ENCODE peak calls at places on chromosome 12, in seven cellular contexts. C, B, J, U, X, S and R are unnamed samples.

GRCh38 chr12:56634242-56634836 is 4.2 kb upstream of the BAZ2A start:
- DNase-seq in B (peak; percentile 13), C (no peak), S (peak; percentile 74), J (peak; percentile 19), X (peak; percentile 18), U (no peak), R (peak; percentile 77)

GRCh38 chr12:130114952-130115351 is 47.3 kb upstream of the FZD10 start:
- DNase-seq in J (no peak), B (no peak), C (no peak), U (no peak), X (no peak), S (no peak), R (no peak)

GRCh38 chr12:62760779-62761178 is 174.2 kb downstream of the PPM1H start:
- DNase-seq in J (no peak), X (no peak), S (peak; percentile 83), U (no peak), B (no peak), C (no peak), R (no peak)

GRCh38 chr12:128829870-128830504 is 6.2 kb upstream of the SLC15A4 start:
- DNase-seq in J (no peak), B (no peak), U (peak; percentile 48), S (no peak), C (no peak), X (no peak), R (peak; percentile 25)

GRCh38 chr12:118124333-118124874 is 11.5 kb upstream of the PEBP1 start:
- DNase-seq in U (no peak), B (no peak), J (no peak), X (no peak), C (no peak), S (no peak), R (no peak)

GRCh38 chr12:68780731-68781130 is 27.2 kb upstream of the MDM2 start:
- DNase-seq in S (no peak), X (no peak), J (no peak), B (no peak), C (no peak), U (no peak), R (no peak)

GRCh38 chr12:113302925-113303640 is 31.8 kb downstream of the SLC8B1 start:
- DNase-seq in C (no peak), B (no peak), U (no peak), X (no peak), S (no peak), J (no peak), R (no peak)

GRCh38 chr12:53560912-53561589 is 53.8 kb upstream of the NPFF start:
- DNase-seq in U (no peak), C (no peak), X (no peak), J (no peak), S (no peak), B (no peak), R (no peak)

GRCh38 chr12:6425588-6426531 is 18.9 kb upstream of the CD27 start:
- DNase-seq in J (no peak), S (no peak), X (no peak), U (no peak), C (no peak), B (no peak), R (peak; percentile 25)

GRCh38 chr12:75571651-75572050 is 60.2 kb upstream of the KRR1 start:
- DNase-seq in U (no peak), X (no peak), C (no peak), S (no peak), B (no peak), J (no peak), R (no peak)

GRCh38 chr12:92363295-92364146 is 217.9 kb upstream of the BTG1 start:
- DNase-seq in U (no peak), B (peak; percentile 39), C (no peak), X (no peak), J (no peak), S (no peak), R (no peak)

GRCh38 chr12:120199595-120200306 is 1.2 kb downstream of the RPLP0 start:
- DNase-seq in X (peak; percentile 33), B (no peak), J (no peak), C (no peak), S (peak; percentile 65), U (no peak), R (no peak)

GRCh38 chr12:84134797-84135366 is 777.7 kb downstream of the SLC6A15 start:
- DNase-seq in X (no peak), U (no peak), J (no peak), B (no peak), C (no peak), S (no peak), R (no peak)

GRCh38 chr12:66776974-66777373 is 98.1 kb upstream of the GRIP1 start:
- DNase-seq in S (no peak), U (peak; percentile 11), X (no peak), C (no peak), J (no peak), B (peak; percentile 44), R (no peak)

GRCh38 chr12:100473716-100474150 is at the start of gene NR1H4:
- DNase-seq in J (no peak), U (no peak), S (peak; percentile 99), X (no peak), B (no peak), C (no peak), R (no peak)

GRCh38 chr12:52181757-52182156 is 10.1 kb downstream of the KRT80 start:
- DNase-seq in X (no peak), C (peak; percentile 18), B (no peak), J (no peak), S (no peak), U (no peak), R (no peak)

GRCh38 chr12:1590083-1590979 is 4.0 kb downstream of the FBXL14 start:
- DNase-seq in C (no peak), X (no peak), B (no peak), U (no peak), S (peak; percentile 27), J (no peak), R (no peak)

GRCh38 chr12:6763380-6763779 is 2.8 kb upstream of the PTMS start:
- DNase-seq in C (no peak), S (no peak), B (no peak), J (no peak), X (no peak), U (no peak), R (no peak)

GRCh38 chr12:94768398-94769039 is 118.2 kb upstream of the TMCC3 start:
- DNase-seq in J (no peak), C (no peak), S (no peak), U (no peak), B (no peak), X (no peak), R (no peak)

GRCh38 chr12:114229150-114229549 is 176.8 kb downstream of the TBX5 start:
- DNase-seq in B (no peak), J (no peak), X (no peak), C (no peak), S (no peak), U (no peak), R (no peak)

GRCh38 chr12:20220339-20220738 is 148.0 kb upstream of the PDE3A start:
- DNase-seq in U (no peak), C (no peak), J (no peak), X (no peak), S (peak; percentile 64), B (no peak), R (no peak)

GRCh38 chr12:61530456-61530855 is 729.7 kb upstream of the USP15 start:
- DNase-seq in U (no peak), B (no peak), S (no peak), C (no peak), J (no peak), X (no peak), R (no peak)

GRCh38 chr12:84840356-84840755 is 72.2 kb downstream of the SLC6A15 start:
- DNase-seq in B (no peak), U (no peak), X (no peak), S (no peak), J (no peak), C (no peak), R (no peak)

GRCh38 chr12:103827800-103828440 is 13.1 kb downstream of the NT5DC3 start:
- DNase-seq in J (no peak), C (no peak), S (no peak), B (no peak), U (no peak), X (no peak), R (no peak)

GRCh38 chr12:25020621-25021243 is 71.8 kb upstream of the BCAT1 start:
- DNase-seq in B (no peak), J (no peak), U (peak; percentile 19), X (no peak), C (no peak), S (no peak), R (no peak)

GRCh38 chr12:49503674-49504180 is 35.1 kb upstream of the KCNH3 start:
- DNase-seq in U (no peak), B (no peak), J (peak; percentile 43), S (peak; percentile 73), C (no peak), X (no peak), R (peak; percentile 70)

GRCh38 chr12:105445261-105446015 is 114.9 kb downstream of the C12orf75 start:
- DNase-seq in S (no peak), B (no peak), X (no peak), C (no peak), U (no peak), J (no peak), R (no peak)

GRCh38 chr12:46269429-46270241 is 792 bp upstream of the SLC38A1 start:
- DNase-seq in J (no peak), X (peak; percentile 63), C (no peak), B (peak; percentile 66), S (peak; percentile 82), U (peak; percentile 34), R (no peak)

GRCh38 chr12:60101715-60102114 is 505.9 kb downstream of the SLC16A7 start:
- DNase-seq in J (no peak), S (no peak), B (no peak), C (no peak), X (no peak), U (no peak), R (no peak)

GRCh38 chr12:29152223-29152868 is 3.3 kb downstream of the FAR2 start:
- DNase-seq in B (no peak), S (no peak), X (no peak), U (no peak), J (no peak), C (no peak), R (no peak)

GRCh38 chr12:82650627-82651337 is 35.9 kb upstream of the TMTC2 start:
- DNase-seq in X (no peak), U (no peak), C (no peak), J (no peak), B (no peak), S (peak; percentile 54), R (peak; percentile 48)

GRCh38 chr12:75660805-75661404 is 149.5 kb upstream of the KRR1 start:
- DNase-seq in X (no peak), C (no peak), B (no peak), J (no peak), S (peak; percentile 84), U (no peak), R (no peak)

GRCh38 chr12:68367903-68368302 is 35.7 kb upstream of the MDM1 start:
- DNase-seq in J (no peak), C (no peak), U (no peak), X (no peak), S (no peak), B (no peak), R (no peak)

GRCh38 chr12:52020539-52021336 is 14.0 kb downstream of the TAMALIN start:
- DNase-seq in J (no peak), X (peak; percentile 37), B (peak; percentile 65), S (peak; percentile 77), U (no peak), C (no peak), R (peak; percentile 55)

GRCh38 chr12:121871501-121871900 is 12.8 kb upstream of the HPD start:
- DNase-seq in U (no peak), C (no peak), B (no peak), X (no peak), S (no peak), J (no peak), R (no peak)

GRCh38 chr12:76398106-76398505 is 49.9 kb upstream of the BBS10 start:
- DNase-seq in S (no peak), B (no peak), J (no peak), U (no peak), X (no peak), C (no peak), R (no peak)

GRCh38 chr12:125191361-125192087 is 126.3 kb downstream of the AACS start:
- DNase-seq in B (no peak), X (no peak), S (no peak), U (no peak), J (no peak), C (no peak), R (no peak)

GRCh38 chr12:124930576-124930975 is 16.1 kb upstream of the UBC start:
- DNase-seq in U (no peak), B (no peak), S (no peak), X (no peak), J (no peak), C (no peak), R (no peak)